ENCODE peak calls at places on chromosomes 2 and 18, in nine cellular contexts. One of them, this sample, is unnamed.

GRCh38 chr2:109030870-109031480 is 42.0 kb upstream of the EDAR start:
- DNase-seq in uterus: no peak
- DNase-seq in sigmoid colon: no peak
- DNase-seq in upper lobe of right lung: no peak
- DNase-seq in spleen: no peak
- DNase-seq in stomach: no peak
- DNase-seq in CD8-positive, alpha-beta T cell: no peak
- DNase-seq in psoas muscle: no peak
- DNase-seq in heart right ventricle: no peak
- DNase-seq in this sample: no peak

GRCh38 chr2:96960271-96960955 is 26.0 kb downstream of the FAM178B start:
- DNase-seq in uterus: peak; percentile 93
- DNase-seq in psoas muscle: peak; percentile 92
- DNase-seq in CD8-positive, alpha-beta T cell: peak; percentile 68
- DNase-seq in stomach: peak; percentile 88
- DNase-seq in upper lobe of right lung: peak; percentile 92
- DNase-seq in sigmoid colon: peak; percentile 95
- DNase-seq in heart right ventricle: peak; percentile 91
- DNase-seq in spleen: peak; percentile 95
- DNase-seq in this sample: peak; percentile 93

GRCh38 chr2:53695586-53695985 is 72.0 kb upstream of the CHAC2 start:
- DNase-seq in sigmoid colon: no peak
- DNase-seq in spleen: no peak
- DNase-seq in CD8-positive, alpha-beta T cell: no peak
- DNase-seq in heart right ventricle: no peak
- DNase-seq in uterus: no peak
- DNase-seq in upper lobe of right lung: no peak
- DNase-seq in stomach: no peak
- DNase-seq in psoas muscle: no peak
- DNase-seq in this sample: no peak

GRCh38 chr2:26325851-26326250 is 20.1 kb upstream of the SELENOI start:
- DNase-seq in psoas muscle: no peak
- DNase-seq in CD8-positive, alpha-beta T cell: no peak
- DNase-seq in heart right ventricle: no peak
- DNase-seq in sigmoid colon: no peak
- DNase-seq in upper lobe of right lung: no peak
- DNase-seq in stomach: no peak
- DNase-seq in spleen: no peak
- DNase-seq in uterus: no peak
- DNase-seq in this sample: no peak

GRCh38 chr18:2146092-2146491 is 425.2 kb downstream of the METTL4 start:
- DNase-seq in spleen: no peak
- DNase-seq in uterus: no peak
- DNase-seq in stomach: no peak
- DNase-seq in CD8-positive, alpha-beta T cell: no peak
- DNase-seq in sigmoid colon: no peak
- DNase-seq in heart right ventricle: no peak
- DNase-seq in psoas muscle: no peak
- DNase-seq in upper lobe of right lung: no peak
- DNase-seq in this sample: no peak

GRCh38 chr18:49911414-49911813 is 98.1 kb upstream of the ACAA2 start:
- DNase-seq in stomach: no peak
- DNase-seq in uterus: no peak
- DNase-seq in heart right ventricle: no peak
- DNase-seq in spleen: no peak
- DNase-seq in sigmoid colon: no peak
- DNase-seq in CD8-positive, alpha-beta T cell: no peak
- DNase-seq in psoas muscle: no peak
- DNase-seq in upper lobe of right lung: no peak
- DNase-seq in this sample: no peak

GRCh38 chr2:217610411-217610814 is 392.4 kb downstream of the TNS1 start:
- DNase-seq in heart right ventricle: no peak
- DNase-seq in psoas muscle: no peak
- DNase-seq in CD8-positive, alpha-beta T cell: no peak
- DNase-seq in stomach: peak; percentile 59
- DNase-seq in upper lobe of right lung: no peak
- DNase-seq in spleen: no peak
- DNase-seq in sigmoid colon: no peak
- DNase-seq in uterus: no peak
- DNase-seq in this sample: no peak

GRCh38 chr2:162318280-162319222 is at the start of gene IFIH1:
- DNase-seq in CD8-positive, alpha-beta T cell: peak; percentile 40
- DNase-seq in spleen: peak; percentile 91
- DNase-seq in uterus: peak; percentile 93
- DNase-seq in heart right ventricle: peak; percentile 72
- DNase-seq in sigmoid colon: peak; percentile 94
- DNase-seq in stomach: peak; percentile 88
- DNase-seq in psoas muscle: peak; percentile 81
- DNase-seq in upper lobe of right lung: peak; percentile 89
- DNase-seq in this sample: peak; percentile 87

GRCh38 chr2:187698374-187699110 is 144.3 kb upstream of the TFPI start:
- DNase-seq in CD8-positive, alpha-beta T cell: no peak
- DNase-seq in psoas muscle: no peak
- DNase-seq in stomach: no peak
- DNase-seq in heart right ventricle: no peak
- DNase-seq in spleen: no peak
- DNase-seq in upper lobe of right lung: no peak
- DNase-seq in uterus: no peak
- DNase-seq in sigmoid colon: no peak
- DNase-seq in this sample: no peak
- H3K4me3 ChIP-seq in CD8-positive, alpha-beta T cell: no peak overlapping the region
- H3K4me3 ChIP-seq in psoas muscle: no peak overlapping the region
- H3K4me3 ChIP-seq in stomach: no peak overlapping the region
- H3K4me3 ChIP-seq in heart right ventricle: no peak overlapping the region
- H3K4me3 ChIP-seq in spleen: no peak overlapping the region
- H3K4me3 ChIP-seq in upper lobe of right lung: no peak overlapping the region
- H3K4me3 ChIP-seq in uterus: no peak overlapping the region
- H3K4me3 ChIP-seq in sigmoid colon: no peak overlapping the region
- H3K4me3 ChIP-seq in this sample: no peak overlapping the region

DNA sequence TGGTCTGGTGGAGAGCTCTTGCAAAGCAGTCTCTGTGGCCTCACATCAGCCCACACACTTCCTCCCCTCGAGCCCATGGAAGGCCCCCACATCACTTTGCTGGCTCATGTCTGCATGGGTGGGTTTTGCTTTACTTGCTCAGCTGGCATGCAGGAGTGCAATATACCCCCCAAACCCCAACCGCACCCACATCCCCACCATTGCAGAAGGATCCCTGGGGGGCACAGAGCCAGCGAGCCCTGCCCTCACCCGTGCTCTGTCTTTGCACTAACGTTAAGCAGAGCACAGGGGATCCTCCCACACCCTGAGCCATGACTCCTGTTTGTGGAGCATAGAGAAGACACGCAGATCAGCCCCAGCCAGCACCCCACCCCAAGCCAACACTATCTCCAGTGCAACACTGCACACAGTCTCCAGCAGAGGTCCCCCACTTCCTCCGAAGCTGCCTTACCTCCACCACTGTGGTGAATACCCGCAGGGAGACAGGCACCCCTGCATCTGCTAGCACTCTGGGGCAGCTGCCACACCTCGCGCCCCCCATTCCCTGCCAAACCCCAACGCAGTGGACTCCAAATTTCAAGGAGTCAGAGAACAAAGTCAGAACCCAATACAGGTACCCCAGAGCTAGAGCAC is 177.8 kb upstream of the RGPD4 start:
- DNase-seq in spleen: no peak
- DNase-seq in upper lobe of right lung: no peak
- DNase-seq in sigmoid colon: no peak
- DNase-seq in psoas muscle: no peak
- DNase-seq in CD8-positive, alpha-beta T cell: no peak
- DNase-seq in heart right ventricle: no peak
- DNase-seq in uterus: no peak
- DNase-seq in stomach: no peak
- DNase-seq in this sample: no peak
- TF ChIP-seq CTCF in spleen: no peak
- TF ChIP-seq CTCF in upper lobe of right lung: no peak
- TF ChIP-seq CTCF in sigmoid colon: no peak
- TF ChIP-seq CTCF in psoas muscle: no peak
- TF ChIP-seq CTCF in CD8-positive, alpha-beta T cell: no peak
- TF ChIP-seq CTCF in heart right ventricle: no peak
- TF ChIP-seq CTCF in uterus: no peak
- TF ChIP-seq CTCF in stomach: no peak
- TF ChIP-seq CTCF in this sample: no peak

GRCh38 chr2:55158111-55158814 is 73.8 kb downstream of the CLHC1 start:
- DNase-seq in CD8-positive, alpha-beta T cell: no peak
- DNase-seq in sigmoid colon: no peak
- DNase-seq in heart right ventricle: no peak
- DNase-seq in upper lobe of right lung: no peak
- DNase-seq in uterus: no peak
- DNase-seq in stomach: peak; percentile 69
- DNase-seq in psoas muscle: no peak
- DNase-seq in spleen: no peak
- DNase-seq in this sample: no peak
- H3K4me1 ChIP-seq in CD8-positive, alpha-beta T cell: no peaks in the 10 kb centered on the region
- H3K4me1 ChIP-seq in sigmoid colon: no peaks in the 10 kb centered on the region
- H3K4me1 ChIP-seq in heart right ventricle: peaks cover 44% of the 10 kb centered on the region
- H3K4me1 ChIP-seq in upper lobe of right lung: peaks cover 85% of the 10 kb centered on the region
- H3K4me1 ChIP-seq in uterus: peaks cover 16% of the 10 kb centered on the region
- H3K4me1 ChIP-seq in stomach: peaks cover 90% of the 10 kb centered on the region
- H3K4me1 ChIP-seq in psoas muscle: peaks cover 20% of the 10 kb centered on the region
- H3K4me1 ChIP-seq in spleen: peaks cover 83% of the 10 kb centered on the region
- H3K4me1 ChIP-seq in this sample: peaks cover 47% of the 10 kb centered on the region

GRCh38 chr2:68879296-68879695 is 8.1 kb upstream of the BMP10 start:
- DNase-seq in stomach: no peak
- DNase-seq in psoas muscle: no peak
- DNase-seq in upper lobe of right lung: no peak
- DNase-seq in uterus: no peak
- DNase-seq in heart right ventricle: no peak
- DNase-seq in CD8-positive, alpha-beta T cell: no peak
- DNase-seq in sigmoid colon: no peak
- DNase-seq in spleen: no peak
- DNase-seq in this sample: no peak

GRCh38 chr2:68878071-68878711 is 7.0 kb upstream of the BMP10 start:
- DNase-seq in sigmoid colon: no peak
- DNase-seq in stomach: no peak
- DNase-seq in CD8-positive, alpha-beta T cell: no peak
- DNase-seq in uterus: no peak
- DNase-seq in heart right ventricle: no peak
- DNase-seq in psoas muscle: no peak
- DNase-seq in spleen: no peak
- DNase-seq in upper lobe of right lung: no peak
- DNase-seq in this sample: no peak

GRCh38 chr2:68880213-68880612 is 9.0 kb upstream of the BMP10 start:
- DNase-seq in stomach: no peak
- DNase-seq in uterus: no peak
- DNase-seq in heart right ventricle: no peak
- DNase-seq in CD8-positive, alpha-beta T cell: no peak
- DNase-seq in spleen: no peak
- DNase-seq in upper lobe of right lung: no peak
- DNase-seq in psoas muscle: no peak
- DNase-seq in sigmoid colon: no peak
- DNase-seq in this sample: no peak

GRCh38 chr2:68878753-68879152 is 7.6 kb upstream of the BMP10 start:
- DNase-seq in stomach: no peak
- DNase-seq in sigmoid colon: no peak
- DNase-seq in upper lobe of right lung: no peak
- DNase-seq in spleen: no peak
- DNase-seq in psoas muscle: no peak
- DNase-seq in uterus: no peak
- DNase-seq in CD8-positive, alpha-beta T cell: no peak
- DNase-seq in heart right ventricle: no peak
- DNase-seq in this sample: no peak

DNA sequence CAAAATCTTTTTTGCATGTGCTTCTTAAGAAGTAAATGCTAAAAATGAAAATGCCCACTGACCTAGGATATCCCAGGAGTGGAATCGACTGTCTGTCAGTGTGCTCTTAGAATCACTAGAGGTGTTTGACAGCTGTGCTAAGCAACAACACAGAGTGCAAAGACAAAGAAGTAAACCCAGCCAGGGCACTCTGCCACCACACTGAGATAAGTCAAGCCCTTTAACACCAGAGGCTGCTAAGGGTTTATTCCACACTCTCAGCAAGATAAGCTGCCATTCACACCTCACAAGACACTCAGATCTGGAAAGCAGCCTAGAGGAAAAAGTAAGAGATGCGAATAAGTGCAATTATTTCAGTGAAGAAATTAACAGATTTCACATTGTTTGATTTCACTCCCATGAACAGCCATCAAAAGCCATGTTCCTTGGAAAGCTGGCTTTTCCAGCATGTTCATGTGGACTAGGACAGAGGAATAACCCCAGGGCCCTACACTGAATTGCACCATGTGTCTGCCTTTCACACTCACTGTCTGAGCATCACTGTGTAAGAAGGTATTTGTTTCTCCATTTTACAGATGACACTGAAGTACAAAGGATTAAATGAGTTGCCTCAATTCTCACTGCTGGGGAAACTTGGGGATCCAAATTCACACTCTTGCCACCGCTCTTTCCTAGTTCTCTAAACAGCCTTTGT is 6.0 kb upstream of the BMP10 start:
- DNase-seq in heart right ventricle: peak; percentile 49
- DNase-seq in uterus: no peak
- DNase-seq in stomach: peak; percentile 67
- DNase-seq in spleen: no peak
- DNase-seq in sigmoid colon: no peak
- DNase-seq in psoas muscle: no peak
- DNase-seq in upper lobe of right lung: no peak
- DNase-seq in CD8-positive, alpha-beta T cell: no peak
- DNase-seq in this sample: no peak
- H3K4me3 ChIP-seq in heart right ventricle: no peak overlapping the region
- H3K4me3 ChIP-seq in uterus: no peak overlapping the region
- H3K4me3 ChIP-seq in stomach: no peak overlapping the region
- H3K4me3 ChIP-seq in spleen: no peak overlapping the region
- H3K4me3 ChIP-seq in sigmoid colon: no peak overlapping the region
- H3K4me3 ChIP-seq in psoas muscle: no peak overlapping the region
- H3K4me3 ChIP-seq in upper lobe of right lung: no peak overlapping the region
- H3K4me3 ChIP-seq in CD8-positive, alpha-beta T cell: no peak overlapping the region
- H3K4me3 ChIP-seq in this sample: no peak overlapping the region

DNA sequence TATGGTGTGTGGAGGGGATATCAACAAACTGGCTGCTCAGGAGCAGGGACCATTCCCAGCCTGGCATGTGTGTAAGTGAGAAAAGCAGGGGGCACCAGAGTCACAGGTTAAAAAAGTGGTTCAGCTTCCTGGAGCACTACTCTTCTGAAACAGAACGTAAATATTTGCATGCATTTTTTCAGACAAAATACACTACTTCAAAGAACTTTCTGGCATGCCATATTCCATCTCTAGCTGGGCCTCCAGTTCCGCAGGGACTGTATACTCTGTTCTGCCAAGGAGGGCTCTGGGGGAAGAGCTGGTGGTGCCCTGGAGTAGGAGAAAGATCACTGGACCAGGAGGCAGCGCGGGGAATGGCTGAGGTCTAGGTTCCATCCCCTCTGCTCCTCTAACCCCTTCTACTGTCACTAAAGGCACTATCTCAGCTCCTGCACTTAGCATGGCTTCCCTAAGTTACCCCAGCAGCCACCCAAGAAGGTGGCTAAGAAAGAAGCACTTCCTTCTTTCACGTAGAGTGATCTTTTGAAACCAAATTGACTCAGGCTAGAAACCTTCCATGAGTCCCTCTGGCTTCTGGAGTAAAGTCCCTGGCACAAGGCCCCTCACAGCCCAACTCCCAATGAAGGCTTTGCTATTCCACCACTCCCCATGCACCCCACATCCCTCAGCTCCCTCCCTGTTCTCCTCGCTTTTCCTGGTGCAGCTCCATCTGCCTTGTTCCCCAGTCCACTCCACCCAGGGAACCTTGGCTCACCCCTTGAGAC is 57.6 kb upstream of the CABLES1 start:
- DNase-seq in upper lobe of right lung: no peak
- DNase-seq in CD8-positive, alpha-beta T cell: no peak
- DNase-seq in psoas muscle: no peak
- DNase-seq in stomach: peak; percentile 50
- DNase-seq in spleen: no peak
- DNase-seq in uterus: no peak
- DNase-seq in sigmoid colon: no peak
- DNase-seq in heart right ventricle: no peak
- DNase-seq in this sample: no peak
- TF ChIP-seq CTCF in upper lobe of right lung: peak; percentile 34
- TF ChIP-seq CTCF in CD8-positive, alpha-beta T cell: no peak
- TF ChIP-seq CTCF in psoas muscle: no peak
- TF ChIP-seq CTCF in stomach: peak; percentile 30
- TF ChIP-seq CTCF in spleen: no peak
- TF ChIP-seq CTCF in uterus: no peak
- TF ChIP-seq CTCF in sigmoid colon: no peak
- TF ChIP-seq CTCF in heart right ventricle: no peak
- TF ChIP-seq CTCF in this sample: no peak

This sample was measured in mucosa of descending colon.